ENCODE peak calls at places on chromosomes 13 and 19, in eight cellular contexts. A, S, E, R, K, L, U and F are unnamed samples.

GRCh38 chr13:76004411-76004810 is 368.3 kb downstream of the LMO7 start:
- DNase-seq in A (no peak), S (no peak), E (no peak), R (no peak), K (no peak), L (peak), U (no peak), F (no peak)

GRCh38 chr13:98200211-98200878 is 23.3 kb upstream of the RNF113B start:
- DNase-seq in A (no peak), S (no peak), E (no peak), R (no peak), K (no peak), L (no peak), U (no peak), F (no peak)

GRCh38 chr19:17162580-17162979 is 52.6 kb upstream of the USE1 start:
- DNase-seq in A (no peak), S (no peak), E (no peak), R (no peak), K (no peak), L (no peak), U (no peak), F (no peak)

GRCh38 chr19:42422576-42423461 is 4.4 kb downstream of the LIPE start:
- DNase-seq in A (peak), S (peak), E (no peak), R (no peak), K (no peak), L (peak), U (no peak), F (peak)

GRCh38 chr19:45657520-45658163 is 10.4 kb upstream of the GIPR start:
- DNase-seq in A (no peak), S (no peak), E (no peak), R (no peak), K (no peak), L (no peak), U (no peak), F (peak)

GRCh38 chr13:57877596-57877995 is 246.1 kb downstream of the PCDH17 start:
- DNase-seq in A (no peak), S (no peak), E (no peak), R (no peak), K (no peak), L (no peak), U (no peak), F (no peak)

GRCh38 chr13:25943666-25944065 is 108.2 kb downstream of the SHISA2 start:
- DNase-seq in A (no peak), S (no peak), E (no peak), R (no peak), K (no peak), L (no peak), U (peak), F (no peak)

GRCh38 chr19:55094456-55095259 is 19.0 kb downstream of the EPS8L1 start:
- DNase-seq in A (no peak), S (no peak), E (no peak), R (no peak), K (no peak), L (no peak), U (no peak), F (peak)

GRCh38 chr19:56105090-56105701 is 15.9 kb downstream of the ZNF787 start:
- DNase-seq in A (peak), S (no peak), E (peak), R (peak), K (no peak), L (peak), U (peak), F (peak)

GRCh38 chr13:112450567-112451240 is 74.5 kb downstream of the SPACA7 start:
- DNase-seq in A (no peak), S (no peak), E (no peak), R (no peak), K (no peak), L (no peak), U (no peak), F (no peak)

GRCh38 chr19:13817615-13818371 is 22.6 kb downstream of the ZSWIM4 start:
- DNase-seq in A (no peak), S (no peak), E (no peak), R (peak), K (no peak), L (no peak), U (peak), F (peak)

GRCh38 chr19:3544742-3545668 is 6.0 kb downstream of the TEKTIP1 start:
- DNase-seq in A (peak), S (peak), E (peak), R (peak), K (no peak), L (peak), U (peak), F (peak)

GRCh38 chr13:77579971-77580370 is 44.5 kb downstream of the SCEL start:
- DNase-seq in A (no peak), S (no peak), E (no peak), R (no peak), K (no peak), L (no peak), U (no peak), F (no peak)

GRCh38 chr19:6088677-6089063 is 21.6 kb downstream of the RFX2 start:
- DNase-seq in A (no peak), S (peak), E (no peak), R (no peak), K (no peak), L (no peak), U (no peak), F (no peak)

GRCh38 chr19:6090634-6091033 is 19.7 kb downstream of the RFX2 start:
- DNase-seq in A (no peak), S (no peak), E (no peak), R (no peak), K (no peak), L (no peak), U (no peak), F (no peak)

GRCh38 chr19:6095760-6096159 is 14.5 kb downstream of the RFX2 start:
- DNase-seq in A (no peak), S (no peak), E (no peak), R (no peak), K (no peak), L (no peak), U (no peak), F (no peak)

GRCh38 chr19:6091771-6092291 is 18.5 kb downstream of the RFX2 start:
- DNase-seq in A (no peak), S (no peak), E (no peak), R (no peak), K (no peak), L (no peak), U (no peak), F (no peak)

DNA sequence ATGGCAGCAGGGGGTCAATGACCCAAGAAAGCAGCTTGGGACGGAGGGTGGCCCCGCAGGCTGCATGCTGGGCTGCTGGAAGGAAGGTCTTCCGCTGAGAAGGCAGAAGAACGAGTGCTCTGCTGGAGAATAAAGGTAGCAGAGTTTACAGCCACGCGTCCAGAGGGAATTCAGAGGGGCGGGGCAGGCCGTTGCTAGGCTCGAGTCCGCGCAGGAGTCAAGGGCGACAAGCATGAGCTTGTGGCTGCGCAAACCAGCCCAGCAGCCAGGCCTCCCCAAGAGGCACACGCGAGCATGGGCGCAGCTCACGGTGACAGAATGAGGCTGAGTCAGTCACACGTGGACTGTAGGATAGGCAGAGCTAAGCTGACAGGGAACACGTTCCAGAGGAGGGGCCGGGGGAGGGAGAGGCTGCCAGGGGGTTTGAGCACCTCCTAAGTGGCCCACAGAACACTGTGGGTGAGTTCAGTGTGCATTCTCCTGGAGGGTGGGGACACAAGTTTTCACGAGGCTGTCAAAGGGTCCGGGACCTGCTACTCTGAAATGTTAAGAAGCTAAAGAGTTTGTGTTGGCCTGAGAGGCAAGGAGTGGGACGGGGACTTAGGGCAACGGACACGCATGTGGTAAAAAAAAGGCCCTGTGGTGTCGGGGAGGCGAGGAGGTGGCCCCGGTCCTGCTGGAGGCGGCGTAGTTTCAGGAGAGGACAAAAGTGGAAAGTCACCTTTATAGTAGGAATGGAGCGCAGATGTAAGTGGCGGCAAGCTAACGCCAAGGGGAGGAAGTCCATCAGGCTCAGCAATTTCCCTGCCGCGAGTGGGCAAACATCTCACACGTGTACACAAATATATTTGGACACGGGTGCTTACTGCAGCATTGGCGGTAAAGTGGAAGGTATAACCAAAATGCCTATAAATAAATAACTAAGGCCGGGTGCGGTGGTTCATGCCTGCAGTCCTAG is 17.7 kb downstream of the RFX2 start:
- DNase-seq in A (no peak), S (peak), E (peak), R (peak), K (no peak), L (peak), U (peak), F (peak)
- TF ChIP-seq CTCF in A (no peak), S (no peak), E (no peak), R (peak), K (peak), L (no peak), U (no peak), F (no peak)

DNA sequence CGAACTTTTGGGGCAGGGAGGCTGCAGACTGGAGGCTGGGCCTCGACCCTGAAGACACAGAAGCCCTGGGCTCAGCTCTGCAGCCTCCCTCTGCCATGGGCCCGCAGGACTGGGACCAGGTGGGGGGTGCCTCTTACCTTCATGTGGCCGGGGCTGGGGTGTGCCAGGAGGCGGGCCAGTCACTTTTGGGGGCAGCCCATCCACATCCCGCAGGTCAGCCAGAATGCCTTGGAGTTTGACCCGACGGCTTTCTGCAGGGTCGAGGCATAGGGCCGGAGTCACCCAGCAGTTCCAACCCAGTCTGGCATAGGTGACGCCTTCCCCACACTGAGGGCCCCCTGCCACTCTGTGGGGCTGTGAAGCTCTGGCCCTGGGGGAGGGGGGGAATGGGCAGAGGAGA is 10.8 kb upstream of the PRKD2 start:
- DNase-seq in A (no peak), S (no peak), E (no peak), R (no peak), K (no peak), L (no peak), U (no peak), F (no peak)
- TF ChIP-seq CTCF in A (no peak), S (no peak), E (no peak), R (no peak), K (no peak), L (no peak), U (no peak), F (no peak)

GRCh38 chr19:31416548-31416947 is 67.3 kb upstream of the TSHZ3 start:
- DNase-seq in A (no peak), S (no peak), E (no peak), R (no peak), K (no peak), L (no peak), U (no peak), F (no peak)

GRCh38 chr19:31415322-31415721 is 66.1 kb upstream of the TSHZ3 start:
- DNase-seq in A (no peak), S (no peak), E (no peak), R (no peak), K (no peak), L (no peak), U (no peak), F (no peak)

GRCh38 chr19:31419871-31420430 is 70.7 kb upstream of the TSHZ3 start:
- DNase-seq in A (no peak), S (no peak), E (no peak), R (no peak), K (no peak), L (no peak), U (no peak), F (no peak)

GRCh38 chr19:31418692-31419430 is 69.6 kb upstream of the TSHZ3 start:
- DNase-seq in A (no peak), S (no peak), E (no peak), R (no peak), K (no peak), L (no peak), U (no peak), F (no peak)

GRCh38 chr19:31418055-31418454 is 68.8 kb upstream of the TSHZ3 start:
- DNase-seq in A (no peak), S (peak), E (no peak), R (no peak), K (no peak), L (peak), U (no peak), F (no peak)
- TF ChIP-seq CTCF in A (no peak), S (no peak), E (no peak), R (no peak), K (no peak), L (no peak), U (no peak), F (no peak)

GRCh38 chr19:29785955-29786589 is 25.7 kb upstream of the CCNE1 start:
- DNase-seq in A (no peak), S (no peak), E (no peak), R (no peak), K (no peak), L (no peak), U (no peak), F (no peak)
- TF ChIP-seq CTCF in A (no peak), S (no peak), E (peak), R (no peak), K (peak), L (peak), U (peak), F (no peak)

GRCh38 chr19:15288146-15288963 is 44.0 kb downstream of the BRD4 start:
- DNase-seq in A (no peak), S (no peak), E (no peak), R (no peak), K (no peak), L (peak), U (no peak), F (peak)
- TF ChIP-seq CTCF in A (no peak), S (no peak), E (no peak), R (no peak), K (peak), L (no peak), U (no peak), F (no peak)

DNA sequence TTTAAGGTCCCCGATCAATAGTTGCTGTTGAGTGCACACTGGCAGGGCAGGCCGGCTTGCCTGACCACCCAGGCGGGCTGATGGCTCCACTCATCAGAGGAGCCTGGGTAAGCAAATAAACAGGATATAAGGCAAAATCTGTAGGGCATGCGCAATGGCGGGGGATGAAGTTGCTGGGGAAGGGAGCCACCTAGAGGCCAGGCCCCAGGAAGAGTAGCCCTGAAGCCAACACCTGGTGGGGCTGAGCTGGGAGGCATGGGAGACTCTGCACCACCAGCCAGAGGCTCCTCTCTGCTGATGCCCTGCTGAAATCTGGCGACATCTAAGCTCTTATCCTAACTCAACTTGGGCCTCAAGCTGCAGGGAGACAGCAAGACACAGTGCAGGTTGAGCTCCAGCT is 324.3 kb downstream of the ZNF536 start:
- DNase-seq in A (no peak), S (no peak), E (peak), R (peak), K (no peak), L (no peak), U (peak), F (peak)
- TF ChIP-seq CTCF in A (no peak), S (no peak), E (peak), R (peak), K (peak), L (no peak), U (peak), F (peak)

DNA sequence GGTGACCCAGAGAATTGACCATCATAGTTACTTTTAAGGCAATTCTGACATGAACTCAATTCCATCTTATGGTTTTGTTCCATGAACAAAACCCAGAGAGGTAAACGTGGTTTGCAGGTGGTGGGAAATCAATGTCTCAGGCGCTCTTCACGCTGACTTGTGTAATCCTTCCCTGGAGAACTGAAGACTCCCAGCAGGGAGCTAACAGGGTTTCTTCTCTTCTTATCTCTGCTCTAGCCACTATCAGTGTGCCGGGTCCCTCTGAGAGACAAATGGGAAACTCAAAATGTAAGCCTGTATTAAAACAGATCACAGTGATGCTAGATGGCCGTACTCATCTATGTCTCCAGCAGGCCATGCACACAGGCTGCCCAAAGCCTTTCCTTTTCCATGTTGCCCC is 57.6 kb upstream of the ARGLU1 start:
- DNase-seq in A (no peak), S (no peak), E (no peak), R (no peak), K (no peak), L (no peak), U (no peak), F (no peak)
- TF ChIP-seq CTCF in A (no peak), S (no peak), E (no peak), R (no peak), K (no peak), L (no peak), U (no peak), F (no peak)

GRCh38 chr19:4723465-4724251 is at the start of gene DPP9:
- DNase-seq in A (peak), S (peak), E (peak), R (peak), K (peak), L (peak), U (peak), F (peak)
- TF ChIP-seq CTCF in A (no peak), S (peak), E (peak), R (peak), K (peak), L (no peak), U (peak), F (peak)

GRCh38 chr19:11738746-11739620 is at the start of gene ZNF823:
- DNase-seq in A (peak), S (peak), E (peak), R (peak), K (peak), L (peak), U (peak), F (peak)
- TF ChIP-seq CTCF in A (no peak), S (no peak), E (no peak), R (peak), K (no peak), L (no peak), U (no peak), F (no peak)

DNA sequence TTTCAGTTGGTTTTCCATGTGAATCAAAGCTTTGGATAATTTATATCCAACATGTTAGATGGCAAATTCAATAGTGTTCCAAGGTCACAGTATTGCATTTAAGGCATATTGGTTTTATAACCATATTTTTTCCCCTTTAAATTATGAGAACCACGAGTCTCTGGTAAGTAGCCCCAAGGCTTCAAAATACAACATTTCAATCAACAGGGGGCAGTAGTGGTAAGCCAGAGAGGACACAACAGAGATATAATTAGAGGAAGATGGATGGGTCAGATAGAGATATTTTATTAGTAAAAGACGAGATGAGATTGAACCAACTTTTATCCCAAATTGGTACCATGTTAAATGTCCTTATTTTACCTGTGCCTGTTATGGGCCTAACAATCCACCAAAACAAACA is 53.1 kb downstream of the KL start:
- DNase-seq in A (no peak), S (no peak), E (no peak), R (no peak), K (no peak), L (no peak), U (no peak), F (no peak)
- TF ChIP-seq CTCF in A (no peak), S (no peak), E (peak), R (peak), K (no peak), L (no peak), U (peak), F (no peak)